ENCODE peak calls at places on chromosomes 6 and 20, in five cellular contexts. Q is SK-N-SH, V is AG04450, G is suprapubic skin, S is adrenal gland. K is an unnamed sample.

GRCh38 chr20:6733965-6734364 is 33.5 kb upstream of the BMP2 start:
- DNase-seq in Q (no peak), V (no peak), G (no peak), S (no peak), K (no peak)

GRCh38 chr6:116074732-116075387 is 14.2 kb upstream of the FRK start:
- DNase-seq in Q (no peak), V (no peak), G (no peak), S (no peak), K (no peak)

GRCh38 chr6:124463271-124463670 is 499.0 kb upstream of the RNF217 start:
- DNase-seq in Q (no peak), V (no peak), G (no peak), S (no peak), K (no peak)

GRCh38 chr6:130973521-130974277 is 89.3 kb downstream of the EPB41L2 start:
- DNase-seq in Q (no peak), V (no peak), G (no peak), S (no peak), K (no peak)

GRCh38 chr6:7440476-7440875 is 50.9 kb downstream of the RIOK1 start:
- DNase-seq in Q (no peak), V (no peak), G (no peak), S (no peak), K (no peak)

GRCh38 chr20:52118233-52118632 is 73.3 kb downstream of the ZFP64 start:
- DNase-seq in Q (no peak), V (no peak), G (no peak), S (no peak), K (no peak)

GRCh38 chr20:50574586-50574985 is 64.4 kb downstream of the PTPN1 start:
- DNase-seq in Q (no peak), V (no peak), G (peak; percentile 41), S (no peak), K (peak; percentile 41)

GRCh38 chr6:161476711-161477110 is 202.8 kb upstream of the AGPAT4 start:
- DNase-seq in Q (no peak), V (no peak), G (no peak), S (no peak), K (no peak)

GRCh38 chr6:144653885-144654505 is 368.9 kb downstream of the UTRN start:
- DNase-seq in Q (no peak), V (no peak), G (no peak), S (no peak), K (no peak)

GRCh38 chr6:146149770-146150169 is 120.9 kb downstream of the GRM1 start:
- DNase-seq in Q (no peak), V (no peak), G (no peak), S (no peak), K (no peak)

GRCh38 chr6:4078830-4079471 is at the start of gene FAM217A:
- DNase-seq in Q (no peak), V (no peak), G (no peak), S (no peak), K (no peak)

GRCh38 chr6:4088684-4089083 is 9.7 kb upstream of the FAM217A start:
- DNase-seq in Q (no peak), V (no peak), G (no peak), S (no peak), K (no peak)

GRCh38 chr6:4085329-4085695 is 6.4 kb upstream of the FAM217A start:
- DNase-seq in Q (no peak), V (no peak), G (no peak), S (no peak), K (no peak)

GRCh38 chr6:4084444-4085328 is 5.7 kb upstream of the FAM217A start:
- DNase-seq in Q (no peak), V (no peak), G (no peak), S (no peak), K (no peak)
- H3K27ac ChIP-seq in Q (no peak overlapping the region), V (no peak overlapping the region), G (no peak overlapping the region), S (no peak overlapping the region), K (no peak overlapping the region)

GRCh38 chr6:127069659-127070279 is 48.7 kb upstream of the RSPO3 start:
- DNase-seq in Q (peak; percentile 8), V (no peak), G (no peak), S (no peak), K (no peak)
- TF ChIP-seq CTCF in Q (peak; percentile 61), V (peak; percentile 57), G (no peak), S (peak; percentile 40), K (peak; percentile 30)

GRCh38 chr20:36304786-36305495 is 1.2 kb upstream of the DLGAP4 start:
- DNase-seq in Q (no peak), V (no peak), G (no peak), S (no peak), K (no peak)
- H3K4me3 ChIP-seq in Q (no peak overlapping the region), V (no peak overlapping the region), G (no peak overlapping the region), S (no peak overlapping the region), K (no peak overlapping the region)

GRCh38 chr20:31936430-31936829 is 15.4 kb downstream of the PDRG1 start:
- DNase-seq in Q (no peak), V (no peak), G (no peak), S (no peak), K (no peak)

GRCh38 chr20:31933698-31934097 is 18.1 kb downstream of the PDRG1 start:
- DNase-seq in Q (no peak), V (no peak), G (no peak), S (no peak), K (no peak)

GRCh38 chr20:31937820-31938219 is 14.0 kb downstream of the PDRG1 start:
- DNase-seq in Q (no peak), V (no peak), G (no peak), S (no peak), K (no peak)

GRCh38 chr20:31934491-31934890 is 17.4 kb downstream of the PDRG1 start:
- DNase-seq in Q (no peak), V (no peak), G (no peak), S (no peak), K (no peak)

DNA sequence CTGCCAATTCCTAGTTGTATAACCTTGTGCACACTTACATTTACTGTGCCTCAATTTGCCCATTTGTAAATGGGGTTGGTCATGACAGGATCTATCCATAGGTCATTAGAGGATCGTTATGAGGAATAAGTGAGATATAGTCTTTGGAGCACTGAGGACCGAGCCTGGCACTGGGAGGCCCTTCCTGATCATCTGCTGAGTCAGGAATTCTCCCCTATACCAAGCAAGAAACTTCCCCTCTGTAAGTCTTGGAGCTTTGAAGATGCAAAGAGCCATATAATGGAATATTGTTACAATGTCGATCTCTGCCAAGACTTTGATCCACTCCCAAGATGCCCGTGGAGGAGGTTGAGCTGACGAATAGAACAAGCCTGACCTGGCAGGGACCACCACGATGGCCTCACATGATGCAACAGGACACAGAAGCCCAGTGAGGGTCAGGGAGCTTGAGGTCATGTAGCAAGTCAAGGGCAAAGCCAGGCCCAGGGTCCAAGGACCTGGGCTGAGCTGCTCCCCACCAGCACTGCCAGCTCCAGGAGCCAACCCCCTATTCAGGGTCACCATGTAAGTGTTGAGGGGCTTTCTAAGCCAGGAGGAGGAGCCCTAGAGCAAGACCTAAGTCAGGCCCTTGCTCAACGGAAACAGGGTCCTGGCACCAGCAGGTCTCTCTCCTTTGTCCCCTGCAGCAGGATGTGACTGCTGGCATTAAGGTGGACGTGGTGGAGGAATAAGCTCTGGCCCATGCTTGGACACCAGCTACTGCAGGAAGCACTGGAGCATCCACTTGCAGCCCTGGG is 16.7 kb downstream of the PDRG1 start:
- DNase-seq in Q (peak; percentile 37), V (no peak), G (no peak), S (no peak), K (no peak)
- H3K27ac ChIP-seq in Q (no peak overlapping the region), V (no peak overlapping the region), G (no peak overlapping the region), S (no peak overlapping the region), K (no peak overlapping the region)

GRCh38 chr6:15327271-15327670 is 81.4 kb downstream of the JARID2 start:
- DNase-seq in Q (peak; percentile 40), V (no peak), G (no peak), S (peak; percentile 51), K (no peak)
- TF ChIP-seq CTCF in Q (peak; percentile 33), V (peak; percentile 14), G (no peak), S (peak; percentile 51), K (no peak)

DNA sequence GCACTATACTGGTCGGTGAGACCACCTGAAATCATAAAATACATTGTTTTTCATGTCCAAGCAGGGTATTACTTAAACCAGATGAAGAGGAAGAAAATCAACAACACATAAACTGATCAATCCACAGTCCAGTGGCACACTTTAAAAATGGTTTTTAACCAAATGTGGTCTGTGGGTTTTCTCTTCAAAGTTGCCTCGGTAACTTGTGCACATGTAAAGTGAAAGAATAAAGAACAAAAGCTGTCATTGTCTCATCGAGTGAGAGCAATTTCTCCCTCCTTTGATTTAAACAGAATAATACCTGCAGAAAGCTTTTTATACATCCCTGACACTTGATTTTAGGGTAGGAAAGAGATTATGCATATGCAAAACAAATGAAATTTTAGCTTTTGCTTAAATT is 3.7 kb downstream of the FLRT3 start:
- DNase-seq in Q (no peak), V (no peak), G (no peak), S (no peak), K (no peak)
- H3K4me3 ChIP-seq in Q (no peak overlapping the region), V (no peak overlapping the region), G (peak overlapping the region; percentile 11), S (no peak overlapping the region), K (no peak overlapping the region)

GRCh38 chr6:109610555-109610954 is 80.4 kb downstream of the AK9 start:
- DNase-seq in Q (no peak), V (no peak), G (no peak), S (no peak), K (no peak)
- H3K27ac ChIP-seq in Q (no peak overlapping the region), V (no peak overlapping the region), G (no peak overlapping the region), S (no peak overlapping the region), K (no peak overlapping the region)

K was measured in coronary artery.